ENCODE peak calls at places on chromosome 4, in eight cellular contexts. Q is A549, A is ovary, K is suprapubic skin, F is heart left ventricle, O is GM12892, U is K562, V is tibial nerve. T is an unnamed sample.

GRCh38 chr4:104416725-104417363 is 77.8 kb downstream of the CXXC4 start:
- DNase-seq in A (no peak), O (no peak), K (no peak), Q (no peak), U (no peak), V (no peak), F (no peak), T (no peak)

GRCh38 chr4:32662803-32663202 is 1942.6 kb downstream of the PCDH7 start:
- DNase-seq in O (no peak), F (no peak), V (no peak), U (no peak), A (no peak), Q (no peak), K (no peak), T (no peak)

GRCh38 chr4:184282251-184282713 is 64.6 kb upstream of the ENPP6 start:
- DNase-seq in V (peak), K (no peak), U (no peak), Q (no peak), F (no peak), O (no peak), A (no peak), T (no peak)

GRCh38 chr4:1015179-1015578 is 3.8 kb downstream of the FGFRL1 start:
- DNase-seq in A (no peak), O (no peak), V (no peak), Q (no peak), U (no peak), K (no peak), F (no peak), T (no peak)

GRCh38 chr4:39933689-39934590 is 43.8 kb downstream of the PDS5A start:
- DNase-seq in V (no peak), Q (no peak), K (no peak), F (no peak), A (no peak), U (no peak), O (no peak), T (no peak)

GRCh38 chr4:101790521-101791188 is at the start of gene BANK1:
- DNase-seq in K (no peak), V (peak), F (peak), O (peak), Q (peak), U (no peak), A (no peak), T (no peak)

GRCh38 chr4:113872426-113873260 is 106.8 kb downstream of the ARSJ start:
- DNase-seq in Q (no peak), K (no peak), O (no peak), A (no peak), U (no peak), F (no peak), V (no peak), T (no peak)

GRCh38 chr4:38109896-38110295 is 149.7 kb downstream of the PTTG2 start:
- DNase-seq in Q (no peak), F (no peak), U (no peak), O (no peak), V (no peak), K (no peak), A (no peak), T (no peak)

GRCh38 chr4:188387134-188387791 is 248.0 kb downstream of the TRIML1 start:
- DNase-seq in Q (no peak), V (no peak), O (no peak), A (no peak), U (no peak), K (no peak), F (no peak), T (no peak)

GRCh38 chr4:2820216-2820982 is 23.2 kb upstream of the ADD1 start:
- DNase-seq in K (no peak), U (no peak), O (no peak), A (no peak), Q (no peak), F (no peak), V (no peak), T (no peak)

GRCh38 chr4:73068496-73069337 is 799 bp downstream of the COX18 start:
- DNase-seq in Q (peak), K (no peak), U (peak), V (no peak), F (no peak), O (no peak), A (no peak), T (no peak)

GRCh38 chr4:108624263-108625056 is 4.1 kb downstream of the RPL34 start:
- DNase-seq in V (no peak), K (no peak), U (no peak), F (no peak), O (no peak), Q (no peak), A (no peak), T (no peak)

GRCh38 chr4:5930456-5930855 is 37.6 kb upstream of the CRMP1 start:
- DNase-seq in V (no peak), F (no peak), U (no peak), A (no peak), Q (no peak), O (no peak), K (no peak), T (no peak)

GRCh38 chr4:40405194-40405593 is 70.1 kb downstream of the CHRNA9 start:
- DNase-seq in O (no peak), A (no peak), F (no peak), U (no peak), V (no peak), Q (no peak), K (no peak), T (no peak)

GRCh38 chr4:180513076-180513475 is 1730.1 kb upstream of the TENM3 start:
- DNase-seq in V (no peak), K (no peak), O (no peak), U (no peak), F (no peak), A (no peak), Q (no peak), T (no peak)

GRCh38 chr4:87311684-87312083 is 11.0 kb downstream of the HSD17B13 start:
- DNase-seq in V (no peak), Q (no peak), F (no peak), A (no peak), O (no peak), K (no peak), U (no peak), T (no peak)

GRCh38 chr4:44017422-44017739 is 431.2 kb downstream of the KCTD8 start:
- DNase-seq in V (no peak), Q (no peak), U (no peak), O (no peak), A (no peak), K (no peak), F (no peak), T (no peak)

GRCh38 chr4:150950657-150951056 is 64.4 kb downstream of the LRBA start:
- DNase-seq in K (no peak), Q (peak), O (no peak), F (no peak), A (no peak), V (no peak), U (no peak), T (no peak)

GRCh38 chr4:82430193-82431025 is at the start of the genes ENOPH1 and HNRNPDL:
- DNase-seq in O (peak), A (peak), V (peak), K (peak), F (peak), Q (peak), U (peak), T (peak)
- TF ChIP-seq POLR2A in O (peak), A (peak), V (peak), K (peak), F (peak), Q (peak), U (peak), T (peak)

GRCh38 chr4:173669460-173670179 is 139.6 kb upstream of the HAND2 start:
- DNase-seq in K (no peak), F (peak), V (no peak), O (no peak), A (no peak), Q (no peak), U (no peak), T (no peak)
- TF ChIP-seq POLR2A in K (no peak), F (no peak), V (no peak), O (no peak), A (no peak), Q (no peak), U (no peak), T (no peak)

DNA sequence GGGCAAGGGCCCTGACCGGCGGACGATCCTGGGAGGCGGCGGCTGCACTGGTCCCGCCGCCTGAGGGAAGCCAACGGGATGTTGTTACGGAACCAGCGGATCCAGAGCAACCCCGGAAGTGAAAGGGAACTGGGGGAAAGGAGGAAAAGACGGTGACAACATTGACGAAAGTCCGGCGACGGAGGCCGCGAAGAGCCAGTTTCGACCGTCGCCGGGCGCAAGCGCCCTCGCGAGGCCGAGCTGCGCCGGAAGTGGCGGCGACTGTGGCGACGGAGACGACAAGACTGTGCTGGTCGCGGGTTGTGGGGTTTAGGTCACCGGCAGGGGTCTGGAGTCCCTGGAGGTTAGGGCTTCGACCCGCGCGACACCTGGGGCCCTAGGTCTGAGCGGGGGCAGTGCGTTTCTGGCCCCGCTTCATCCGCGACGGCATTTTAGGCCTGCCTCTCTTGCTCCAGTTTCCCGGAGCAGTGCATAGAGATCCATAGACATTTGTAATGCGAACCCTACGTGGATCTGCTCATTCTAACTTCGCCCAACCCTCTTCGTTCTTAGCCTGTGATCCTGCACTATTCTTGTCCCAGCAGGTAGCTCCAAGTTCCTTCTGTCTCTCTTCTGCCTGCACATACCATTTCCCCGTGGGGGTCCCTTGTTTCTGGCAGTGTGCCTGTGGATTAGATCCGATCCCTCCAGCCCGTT is at the start of gene BOD1L1:
- DNase-seq in F (peak), V (peak), A (peak), O (peak), K (peak), Q (peak), U (peak), T (peak)
- TF ChIP-seq POLR2A in F (peak), V (peak), A (peak), O (peak), K (peak), Q (peak), U (peak), T (peak)

DNA sequence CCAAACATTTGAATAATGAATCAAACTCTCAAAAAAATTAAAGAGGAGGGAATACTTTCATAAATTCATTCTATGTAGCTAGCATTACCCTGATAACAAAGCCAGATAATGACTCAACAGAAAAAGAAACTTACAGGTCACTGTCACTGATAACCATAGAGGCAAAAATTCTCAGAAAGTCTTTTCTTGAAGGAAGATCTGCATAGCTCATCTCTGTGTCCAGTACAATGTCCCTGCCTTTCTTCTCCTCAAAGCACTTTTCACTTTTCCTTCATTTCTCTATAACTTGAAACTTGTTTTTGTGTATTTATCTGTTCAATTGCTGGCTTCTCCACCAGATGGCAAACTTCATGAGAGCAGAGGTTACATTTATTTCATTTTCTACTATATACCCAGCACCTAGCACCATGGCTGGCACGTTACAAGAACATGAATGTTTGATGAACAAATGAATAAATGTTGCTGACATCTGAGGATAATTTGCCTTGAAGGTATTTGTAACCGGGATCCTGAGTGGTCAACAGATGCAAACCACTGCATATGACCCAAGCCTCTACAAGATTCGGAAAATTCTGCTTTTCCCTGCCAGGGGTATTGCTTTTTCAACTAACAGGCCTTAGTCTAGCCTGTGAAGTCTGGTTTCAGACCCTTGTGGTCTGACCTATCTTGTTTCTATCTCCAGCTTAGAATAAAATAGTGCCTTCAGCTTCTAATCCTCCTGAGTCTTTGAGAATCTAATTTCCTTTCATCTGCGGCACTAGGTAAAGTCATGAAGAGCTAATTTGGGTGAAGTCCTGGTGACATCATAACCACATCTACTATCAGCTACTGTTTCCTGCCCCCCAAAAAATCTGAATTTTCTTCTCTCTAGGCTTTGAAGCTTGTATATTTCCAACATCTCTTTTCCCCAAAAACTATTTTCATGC is 52.5 kb upstream of the ANTXR2 start:
- DNase-seq in Q (peak), V (peak), O (no peak), A (no peak), F (no peak), K (no peak), U (peak), T (no peak)
- TF ChIP-seq POLR2A in Q (no peak), V (no peak), O (no peak), A (no peak), F (no peak), K (no peak), U (no peak), T (no peak)

GRCh38 chr4:7103031-7103598 is 35.3 kb upstream of the GRPEL1 start:
- DNase-seq in O (peak), U (peak), V (peak), K (peak), Q (peak), F (peak), A (peak), T (peak)
- TF ChIP-seq POLR2A in O (peak), U (peak), V (peak), K (no peak), Q (peak), F (peak), A (no peak), T (peak)

DNA sequence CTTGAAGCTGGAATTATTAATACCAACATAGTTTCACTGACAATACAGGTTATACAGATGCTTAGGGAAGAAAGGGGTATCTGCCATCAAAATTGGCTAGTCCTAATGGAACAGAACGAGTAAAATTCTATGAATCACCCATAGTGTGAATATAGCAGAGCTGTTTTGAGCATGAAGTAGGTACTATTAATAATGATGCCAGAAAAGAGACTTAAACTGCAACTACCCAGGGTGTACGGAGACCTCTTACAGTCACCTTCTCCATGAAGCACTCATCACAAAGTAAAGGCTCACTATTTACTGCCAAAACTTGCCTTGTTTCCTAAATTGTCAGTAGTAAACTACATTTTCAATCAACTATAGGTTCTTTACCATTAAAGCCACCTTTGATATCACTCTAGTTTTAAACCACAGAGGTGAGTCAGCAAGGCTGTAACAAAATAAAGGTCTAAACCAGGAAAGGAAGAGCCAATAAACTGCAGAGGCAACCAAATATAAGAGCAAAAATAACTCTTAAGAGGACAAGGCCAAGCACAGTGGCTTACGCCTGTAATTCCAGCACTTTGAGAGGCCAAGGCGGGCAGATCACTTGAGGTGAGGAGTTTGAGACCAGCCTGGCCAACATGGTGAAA is 114.4 kb downstream of the FRYL start:
- DNase-seq in A (no peak), F (no peak), K (no peak), O (no peak), Q (no peak), V (no peak), U (no peak), T (peak)
- TF ChIP-seq POLR2A in A (no peak), F (no peak), K (no peak), O (no peak), Q (no peak), V (no peak), U (no peak), T (no peak)

GRCh38 chr4:13024147-13025105 is 459.7 kb downstream of the RAB28 start:
- DNase-seq in Q (no peak), K (no peak), V (no peak), U (no peak), F (no peak), A (no peak), O (no peak), T (no peak)
- TF ChIP-seq POLR2A in Q (no peak), K (no peak), V (no peak), U (no peak), F (no peak), A (no peak), O (no peak), T (no peak)

GRCh38 chr4:149264093-149264733 is 551.4 kb downstream of the IQCM start:
- DNase-seq in O (no peak), V (no peak), F (peak), K (no peak), Q (peak), U (peak), A (no peak), T (peak)
- TF ChIP-seq POLR2A in O (no peak), V (no peak), F (no peak), K (no peak), Q (no peak), U (no peak), A (no peak), T (no peak)